ENCODE peak calls at places on chromosomes 3 and 15, in four cellular contexts. One of them, this sample, is unnamed.

GRCh38 chr15:66951976-66952375 is 113.4 kb upstream of the SMAD3 start:
- DNase-seq in body of pancreas: no peak
- DNase-seq in CD8-positive, alpha-beta T cell: no peak
- DNase-seq in fibroblast of the aortic adventitia: peak
- DNase-seq in this sample: peak

GRCh38 chr3:153956621-153957020 is 164.6 kb upstream of the ARHGEF26 start:
- DNase-seq in fibroblast of the aortic adventitia: no peak
- DNase-seq in body of pancreas: no peak
- DNase-seq in CD8-positive, alpha-beta T cell: no peak
- DNase-seq in this sample: no peak

GRCh38 chr15:89495638-89496145 is 691 bp downstream of the RHCG start:
- DNase-seq in fibroblast of the aortic adventitia: no peak
- DNase-seq in body of pancreas: no peak
- DNase-seq in CD8-positive, alpha-beta T cell: no peak
- DNase-seq in this sample: no peak

GRCh38 chr3:101495552-101495951 is 17.5 kb downstream of the SENP7 start:
- DNase-seq in fibroblast of the aortic adventitia: no peak
- DNase-seq in CD8-positive, alpha-beta T cell: no peak
- DNase-seq in body of pancreas: no peak
- DNase-seq in this sample: no peak

GRCh38 chr3:42493798-42494151 is 8.7 kb upstream of the VIPR1 start:
- DNase-seq in fibroblast of the aortic adventitia: no peak
- DNase-seq in body of pancreas: no peak
- DNase-seq in CD8-positive, alpha-beta T cell: peak
- DNase-seq in this sample: no peak

GRCh38 chr3:63908081-63908736 is 4.0 kb downstream of the SCAANT1 start:
- DNase-seq in CD8-positive, alpha-beta T cell: no peak
- DNase-seq in fibroblast of the aortic adventitia: peak
- DNase-seq in body of pancreas: no peak
- DNase-seq in this sample: no peak

GRCh38 chr15:35693286-35693685 is 147.3 kb upstream of the DPH6 start:
- DNase-seq in fibroblast of the aortic adventitia: peak
- DNase-seq in CD8-positive, alpha-beta T cell: no peak
- DNase-seq in body of pancreas: no peak
- DNase-seq in this sample: no peak

GRCh38 chr3:119944091-119944490 is 150.2 kb downstream of the GSK3B start:
- DNase-seq in body of pancreas: no peak
- DNase-seq in CD8-positive, alpha-beta T cell: no peak
- DNase-seq in fibroblast of the aortic adventitia: no peak
- DNase-seq in this sample: no peak

GRCh38 chr3:113698213-113698742 is 1.8 kb upstream of the USF3 start:
- DNase-seq in body of pancreas: no peak
- DNase-seq in CD8-positive, alpha-beta T cell: no peak
- DNase-seq in fibroblast of the aortic adventitia: no peak
- DNase-seq in this sample: no peak

GRCh38 chr3:194727435-194728128 is 41.9 kb downstream of the FAM43A start:
- DNase-seq in body of pancreas: no peak
- DNase-seq in fibroblast of the aortic adventitia: no peak
- DNase-seq in CD8-positive, alpha-beta T cell: no peak
- DNase-seq in this sample: no peak

GRCh38 chr3:56494679-56495322 is 26.5 kb upstream of the ERC2 start:
- DNase-seq in body of pancreas: peak
- DNase-seq in fibroblast of the aortic adventitia: peak
- DNase-seq in CD8-positive, alpha-beta T cell: peak
- DNase-seq in this sample: peak

GRCh38 chr3:54122802-54123537 is 618 bp downstream of the CACNA2D3 start:
- DNase-seq in fibroblast of the aortic adventitia: no peak
- DNase-seq in body of pancreas: no peak
- DNase-seq in CD8-positive, alpha-beta T cell: no peak
- DNase-seq in this sample: no peak

GRCh38 chr3:35224571-35225280 is 414.6 kb upstream of the ARPP21 start:
- DNase-seq in CD8-positive, alpha-beta T cell: no peak
- DNase-seq in body of pancreas: no peak
- DNase-seq in fibroblast of the aortic adventitia: no peak
- DNase-seq in this sample: no peak

GRCh38 chr3:66931286-66931685 is 66.8 kb upstream of the KBTBD8 start:
- DNase-seq in body of pancreas: no peak
- DNase-seq in fibroblast of the aortic adventitia: no peak
- DNase-seq in CD8-positive, alpha-beta T cell: no peak
- DNase-seq in this sample: peak

GRCh38 chr3:5560199-5560598 is 372.7 kb downstream of the EDEM1 start:
- DNase-seq in body of pancreas: no peak
- DNase-seq in fibroblast of the aortic adventitia: no peak
- DNase-seq in CD8-positive, alpha-beta T cell: no peak
- DNase-seq in this sample: no peak

GRCh38 chr3:8845641-8846040 is 76.2 kb upstream of the OXTR start:
- DNase-seq in CD8-positive, alpha-beta T cell: no peak
- DNase-seq in fibroblast of the aortic adventitia: no peak
- DNase-seq in body of pancreas: no peak
- DNase-seq in this sample: no peak

GRCh38 chr3:181383201-181383600 is 328.5 kb upstream of the SOX2 start:
- DNase-seq in body of pancreas: no peak
- DNase-seq in CD8-positive, alpha-beta T cell: no peak
- DNase-seq in fibroblast of the aortic adventitia: no peak
- DNase-seq in this sample: no peak

GRCh38 chr3:15646924-15647511 is 45.5 kb downstream of the BTD start:
- DNase-seq in CD8-positive, alpha-beta T cell: no peak
- DNase-seq in fibroblast of the aortic adventitia: peak
- DNase-seq in body of pancreas: peak
- DNase-seq in this sample: no peak

GRCh38 chr15:45642203-45642932 is 7.5 kb downstream of the SQOR start:
- DNase-seq in body of pancreas: no peak
- DNase-seq in CD8-positive, alpha-beta T cell: no peak
- DNase-seq in fibroblast of the aortic adventitia: peak
- DNase-seq in this sample: no peak
- H3K4me3 ChIP-seq in body of pancreas: no peak
- H3K4me3 ChIP-seq in CD8-positive, alpha-beta T cell: no peak
- H3K4me3 ChIP-seq in fibroblast of the aortic adventitia: no peak
- H3K4me3 ChIP-seq in this sample: no peak

DNA sequence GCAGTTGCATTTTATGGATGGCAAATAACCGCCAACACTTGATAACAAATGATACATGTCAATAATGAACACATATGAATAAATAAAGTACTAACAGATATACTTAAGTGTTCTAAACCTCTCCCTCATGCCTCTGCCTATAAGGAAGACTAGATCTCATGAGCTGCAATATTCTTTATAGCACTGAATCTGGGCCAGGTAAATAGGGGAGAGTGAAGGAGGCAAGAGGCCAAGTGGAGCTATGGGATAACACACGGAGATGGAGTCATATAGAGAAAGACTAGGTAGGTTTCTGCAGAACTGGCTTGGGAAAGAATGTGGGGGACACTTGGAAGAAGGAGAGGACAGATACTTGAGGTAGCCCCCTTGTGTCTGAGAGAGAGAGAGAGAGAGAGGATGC is 354.2 kb upstream of the CFAP20DC start:
- DNase-seq in CD8-positive, alpha-beta T cell: no peak
- DNase-seq in body of pancreas: no peak
- DNase-seq in fibroblast of the aortic adventitia: no peak
- DNase-seq in this sample: no peak
- H3K4me3 ChIP-seq in CD8-positive, alpha-beta T cell: no peak
- H3K4me3 ChIP-seq in body of pancreas: no peak
- H3K4me3 ChIP-seq in fibroblast of the aortic adventitia: no peak
- H3K4me3 ChIP-seq in this sample: no peak

DNA sequence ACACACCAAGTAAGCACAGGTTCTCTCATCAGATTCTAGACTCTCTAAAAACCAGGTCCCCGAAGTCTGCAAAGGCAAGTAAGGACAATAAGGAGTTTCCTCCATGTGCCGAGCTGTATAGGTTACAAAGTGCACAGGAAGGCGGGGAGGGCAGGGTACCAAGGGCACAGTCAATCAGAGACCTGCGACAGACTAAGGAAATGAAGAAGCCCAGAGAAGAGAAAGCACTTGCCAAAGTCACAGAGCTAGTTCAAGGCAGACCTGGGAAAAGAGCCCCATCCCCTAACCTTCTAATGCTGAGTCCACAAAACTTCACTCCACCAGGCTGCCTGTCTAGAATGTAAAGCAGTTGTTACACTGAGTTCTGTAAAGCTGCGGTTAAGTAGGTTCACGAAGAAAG is 1.7 kb downstream of the SEC13 start:
- DNase-seq in CD8-positive, alpha-beta T cell: no peak
- DNase-seq in body of pancreas: no peak
- DNase-seq in fibroblast of the aortic adventitia: no peak
- DNase-seq in this sample: no peak
- H3K4me3 ChIP-seq in CD8-positive, alpha-beta T cell: no peak
- H3K4me3 ChIP-seq in body of pancreas: no peak
- H3K4me3 ChIP-seq in fibroblast of the aortic adventitia: peak
- H3K4me3 ChIP-seq in this sample: peak

GRCh38 chr15:76321171-76321570 is 9.9 kb upstream of the ETFA start:
- DNase-seq in CD8-positive, alpha-beta T cell: no peak
- DNase-seq in body of pancreas: no peak
- DNase-seq in fibroblast of the aortic adventitia: no peak
- DNase-seq in this sample: no peak

GRCh38 chr15:76324066-76324465 is 12.5 kb upstream of the ISL2 start:
- DNase-seq in CD8-positive, alpha-beta T cell: no peak
- DNase-seq in fibroblast of the aortic adventitia: no peak
- DNase-seq in body of pancreas: no peak
- DNase-seq in this sample: no peak

GRCh38 chr15:76325704-76326103 is 10.9 kb upstream of the ISL2 start:
- DNase-seq in fibroblast of the aortic adventitia: no peak
- DNase-seq in body of pancreas: no peak
- DNase-seq in CD8-positive, alpha-beta T cell: no peak
- DNase-seq in this sample: no peak

GRCh38 chr15:76320012-76320411 is 8.7 kb upstream of the ETFA start:
- DNase-seq in body of pancreas: no peak
- DNase-seq in CD8-positive, alpha-beta T cell: no peak
- DNase-seq in fibroblast of the aortic adventitia: no peak
- DNase-seq in this sample: no peak

DNA sequence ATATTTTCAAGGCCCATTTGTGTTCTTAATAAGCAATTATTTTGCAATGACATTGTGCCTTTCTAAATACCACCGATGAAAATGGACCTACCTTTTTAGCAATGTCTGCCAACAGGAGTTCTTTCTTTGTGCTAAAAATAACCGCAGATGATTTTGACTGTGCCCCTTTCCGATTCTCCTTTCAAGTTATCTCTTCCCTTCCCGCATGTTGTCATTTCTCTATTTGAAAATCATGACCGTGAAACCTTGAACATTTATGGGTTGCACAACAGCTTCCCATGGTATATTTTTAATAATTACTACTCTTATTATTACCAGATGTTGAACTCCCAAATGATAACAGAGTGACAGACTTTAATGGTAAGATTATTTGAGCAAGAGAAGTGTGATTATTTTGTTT is 10.3 kb upstream of the ETFA start:
- DNase-seq in CD8-positive, alpha-beta T cell: no peak
- DNase-seq in fibroblast of the aortic adventitia: no peak
- DNase-seq in body of pancreas: no peak
- DNase-seq in this sample: no peak
- H3K4me3 ChIP-seq in CD8-positive, alpha-beta T cell: no peak
- H3K4me3 ChIP-seq in fibroblast of the aortic adventitia: no peak
- H3K4me3 ChIP-seq in body of pancreas: no peak
- H3K4me3 ChIP-seq in this sample: no peak

GRCh38 chr15:73928971-73929627 is 2.8 kb downstream of the LOXL1 start:
- DNase-seq in fibroblast of the aortic adventitia: no peak
- DNase-seq in body of pancreas: no peak
- DNase-seq in CD8-positive, alpha-beta T cell: no peak
- DNase-seq in this sample: no peak
- H3K4me3 ChIP-seq in fibroblast of the aortic adventitia: peak
- H3K4me3 ChIP-seq in body of pancreas: no peak
- H3K4me3 ChIP-seq in CD8-positive, alpha-beta T cell: no peak
- H3K4me3 ChIP-seq in this sample: no peak

DNA sequence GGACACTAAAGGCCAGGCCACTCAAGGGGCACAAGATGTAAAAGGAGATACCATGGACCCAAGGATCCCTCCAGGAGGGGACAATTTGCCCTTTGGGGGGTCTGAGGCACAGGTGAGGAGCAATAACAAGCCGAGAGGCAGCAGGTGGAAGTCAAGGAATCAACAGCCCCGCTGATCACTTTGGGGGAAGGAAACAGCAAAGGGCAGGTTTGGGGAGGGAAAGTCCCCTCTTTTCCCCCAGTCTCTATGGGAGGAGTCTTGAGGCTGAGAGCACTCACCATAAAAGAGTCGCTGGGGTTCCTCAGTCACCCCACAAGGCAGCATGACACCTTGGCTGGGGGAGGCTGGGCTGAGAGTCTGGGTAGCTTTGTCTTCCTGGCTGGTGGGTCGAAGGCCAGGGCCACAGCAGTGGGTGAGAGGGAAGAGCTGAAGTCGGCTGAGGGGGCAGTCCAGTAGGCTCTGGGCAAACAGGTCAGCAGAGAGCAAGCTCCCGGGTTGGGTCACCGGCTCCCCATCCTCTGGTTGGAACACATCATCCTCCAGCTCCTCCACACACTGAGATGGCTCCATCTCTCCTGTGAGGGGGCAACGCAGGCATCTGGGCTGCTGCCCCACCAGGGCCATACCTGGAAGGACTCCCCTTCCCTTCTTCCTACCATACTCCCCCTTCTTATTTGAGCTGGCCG is 3.0 kb downstream of the BMF start:
- DNase-seq in fibroblast of the aortic adventitia: no peak
- DNase-seq in body of pancreas: no peak
- DNase-seq in CD8-positive, alpha-beta T cell: no peak
- DNase-seq in this sample: no peak
- H3K4me3 ChIP-seq in fibroblast of the aortic adventitia: no peak
- H3K4me3 ChIP-seq in body of pancreas: no peak
- H3K4me3 ChIP-seq in CD8-positive, alpha-beta T cell: no peak
- H3K4me3 ChIP-seq in this sample: no peak

This sample was measured in Karpas-422.